ENCODE peak calls at places on chromosomes 3 and 15, in five cellular contexts. Q is H9, G is H1, J is IMR-90, B is neuronal stem cell. K is an unnamed sample.

GRCh38 chr3:66499881-66500574 is 794 bp downstream of the LRIG1 start:
- DNase-seq in Q (no peak), G (no peak), J (peak), B (no peak), K (no peak)

GRCh38 chr3:61331937-61332590 is 80.8 kb upstream of the FHIT start:
- DNase-seq in Q (peak), G (no peak), J (no peak), B (peak), K (peak)

GRCh38 chr15:59410448-59410896 is 27.5 kb upstream of the FAM81A start:
- DNase-seq in Q (no peak), G (no peak), J (no peak), B (no peak), K (no peak)

GRCh38 chr15:28977377-28978010 is 91.7 kb downstream of the APBA2 start:
- DNase-seq in Q (no peak), G (peak), J (peak), B (no peak), K (peak)

GRCh38 chr3:11774296-11774877 is 72.3 kb downstream of the TAMM41 start:
- DNase-seq in Q (peak), G (peak), J (peak), B (peak), K (peak)

GRCh38 chr3:129688310-129688895 is 81.9 kb upstream of the PLXND1 start:
- DNase-seq in Q (peak), G (peak), J (peak), B (peak), K (peak)

GRCh38 chr15:35701402-35702046 is 155.6 kb upstream of the DPH6 start:
- DNase-seq in Q (no peak), G (no peak), J (no peak), B (no peak), K (no peak)

GRCh38 chr3:70358978-70359580 is 46.6 kb upstream of the MDFIC2 start:
- DNase-seq in Q (no peak), G (no peak), J (peak), B (peak), K (peak)

GRCh38 chr3:9916734-9917680 is at the start of gene IL17RC:
- DNase-seq in Q (peak), G (peak), J (peak), B (no peak), K (peak)

GRCh38 chr3:116238863-116239262 is 206.4 kb downstream of the LSAMP start:
- DNase-seq in Q (no peak), G (no peak), J (peak), B (no peak), K (no peak)

GRCh38 chr15:49844390-49844789 is 223.5 kb downstream of the DTWD1 start:
- DNase-seq in Q (no peak), G (no peak), J (no peak), B (no peak), K (no peak)

GRCh38 chr3:58495101-58495500 is 3.2 kb downstream of the KCTD6 start:
- DNase-seq in Q (no peak), G (no peak), J (peak), B (no peak), K (no peak)

GRCh38 chr3:178393833-178394232 is 142.4 kb upstream of the KCNMB2 start:
- DNase-seq in Q (no peak), G (no peak), J (peak), B (no peak), K (peak)

GRCh38 chr15:38538328-38539007 is 26.1 kb downstream of the RASGRP1 start:
- DNase-seq in Q (no peak), G (no peak), J (no peak), B (no peak), K (no peak)

GRCh38 chr15:80072285-80072684 is 12.8 kb downstream of the ZFAND6 start:
- DNase-seq in Q (no peak), G (no peak), J (peak), B (peak), K (peak)

GRCh38 chr3:93906245-93906644 is 67.5 kb downstream of the PROS1 start:
- DNase-seq in Q (no peak), G (no peak), J (no peak), B (no peak), K (no peak)

GRCh38 chr3:116059421-116060096 is 385.7 kb downstream of the LSAMP start:
- DNase-seq in Q (peak), G (peak), J (peak), B (no peak), K (peak)

DNA sequence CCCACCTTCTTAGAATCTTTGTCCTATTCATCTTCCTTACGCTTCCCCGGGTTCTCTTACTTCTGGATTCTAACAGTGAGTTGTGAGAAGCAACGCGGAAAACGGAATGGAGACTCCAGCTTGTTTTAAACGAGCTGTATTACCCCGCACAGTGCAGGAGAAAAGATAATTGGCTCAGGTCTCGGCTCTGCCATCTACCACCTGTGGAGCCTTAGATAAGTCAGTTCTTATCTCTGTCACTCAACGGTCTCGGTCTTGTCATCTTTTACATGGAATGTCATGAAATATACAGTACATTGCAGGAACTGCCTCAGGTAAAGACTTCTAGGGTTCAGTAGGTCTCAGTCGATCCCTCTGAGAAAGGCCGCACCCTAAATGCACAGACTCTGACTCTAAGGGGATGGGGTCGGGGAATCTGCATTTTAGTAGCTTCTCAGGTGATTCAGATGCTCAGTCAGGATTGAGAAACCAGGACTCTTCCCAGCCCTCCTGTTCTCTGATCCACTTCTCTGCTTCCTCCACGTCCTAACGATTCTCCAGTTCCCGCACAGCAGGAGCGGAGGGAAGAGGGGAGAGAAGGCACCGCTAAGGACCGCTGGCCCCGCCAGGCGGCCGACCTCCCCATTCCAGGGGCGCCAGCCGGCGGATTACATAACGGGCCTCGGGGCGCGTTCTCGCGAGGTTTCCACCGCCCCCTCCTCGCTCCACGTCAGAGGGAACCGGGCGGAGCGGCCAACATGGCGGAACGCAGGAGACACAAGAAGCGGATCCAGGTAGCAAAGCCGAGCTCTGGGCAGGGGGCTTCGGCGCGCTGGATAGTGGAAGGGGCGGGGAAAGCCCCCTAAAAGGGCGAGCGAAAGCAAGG is at the start of gene SEC62:
- DNase-seq in Q (peak), G (peak), J (peak), B (peak), K (peak)
- H3K4ac ChIP-seq in Q (no peak), G (peak), J (peak), B (no peak), K (peak)

GRCh38 chr15:101242160-101242998 is 9.5 kb downstream of the CHSY1 start:
- DNase-seq in Q (no peak), G (no peak), J (peak), B (no peak), K (no peak)
- H3K9ac ChIP-seq in Q (no peak), G (no peak), J (no peak), B (no peak), K (no peak)

GRCh38 chr3:149815728-149816127 is 2.7 kb downstream of the RNF13 start:
- DNase-seq in Q (no peak), G (no peak), J (no peak), B (no peak), K (no peak)

GRCh38 chr3:149815318-149815717 is 2.3 kb downstream of the RNF13 start:
- DNase-seq in Q (no peak), G (no peak), J (no peak), B (no peak), K (no peak)

GRCh38 chr3:149812165-149812605 is 830 bp upstream of the RNF13 start:
- DNase-seq in Q (no peak), G (no peak), J (no peak), B (no peak), K (no peak)

GRCh38 chr3:149812606-149813366 is at the start of gene RNF13:
- DNase-seq in Q (peak), G (peak), J (peak), B (peak), K (peak)

GRCh38 chr3:149813367-149814281 is 609 bp downstream of the RNF13 start:
- DNase-seq in Q (peak), G (no peak), J (peak), B (peak), K (peak)
- H3K4ac ChIP-seq in Q (no peak), G (peak), J (peak), B (no peak), K (no peak)

GRCh38 chr15:77992356-77993222 is 84.9 kb downstream of the TBC1D2B start:
- DNase-seq in Q (no peak), G (no peak), J (no peak), B (no peak), K (no peak)
- H3K9ac ChIP-seq in Q (no peak), G (no peak), J (no peak), B (no peak), K (no peak)

DNA sequence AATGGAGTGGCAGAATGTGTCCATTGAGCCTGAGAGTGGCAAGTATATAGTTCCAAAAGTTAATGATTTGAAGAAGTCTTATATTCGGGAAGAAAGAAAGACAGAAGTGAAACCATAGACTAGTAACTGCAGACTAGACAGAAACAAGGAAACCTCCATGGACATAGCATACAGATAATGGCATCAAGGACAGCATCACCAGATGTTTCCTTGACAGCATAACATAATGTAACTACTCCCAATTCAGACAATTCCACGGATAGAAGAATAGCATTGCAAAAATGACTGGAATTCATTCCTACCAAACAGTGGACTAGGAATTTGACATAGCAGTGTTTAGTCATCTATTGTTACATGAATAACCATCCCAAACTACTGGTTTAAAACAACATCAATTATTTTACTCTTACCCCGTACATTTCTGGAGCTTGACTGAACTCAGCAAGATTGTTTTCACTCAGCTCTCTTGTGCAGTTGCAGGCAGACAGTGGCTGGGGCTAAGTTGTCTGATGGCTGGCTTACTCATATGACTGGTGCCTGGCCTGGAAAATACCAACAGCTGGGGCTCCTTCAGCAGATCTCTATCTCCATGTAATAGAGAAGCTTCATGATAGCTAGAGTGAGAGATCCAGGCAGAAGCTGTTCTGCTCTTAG is 109.7 kb upstream of the GADL1 start:
- DNase-seq in Q (no peak), G (no peak), J (peak), B (no peak), K (no peak)
- H3K4ac ChIP-seq in Q (no peak), G (no peak), J (no peak), B (no peak), K (no peak)

GRCh38 chr3:99881121-99881524 is 63.5 kb downstream of the CMSS1 start:
- DNase-seq in Q (no peak), G (no peak), J (no peak), B (no peak), K (no peak)
- H3K9ac ChIP-seq in Q (no peak), G (no peak), J (no peak), B (no peak), K (no peak)

GRCh38 chr3:46946416-46946815 is 30.1 kb downstream of the CCDC12 start:
- DNase-seq in Q (no peak), G (no peak), J (no peak), B (no peak), K (no peak)
- H3K4ac ChIP-seq in Q (no peak), G (no peak), J (no peak), B (no peak), K (no peak)

DNA sequence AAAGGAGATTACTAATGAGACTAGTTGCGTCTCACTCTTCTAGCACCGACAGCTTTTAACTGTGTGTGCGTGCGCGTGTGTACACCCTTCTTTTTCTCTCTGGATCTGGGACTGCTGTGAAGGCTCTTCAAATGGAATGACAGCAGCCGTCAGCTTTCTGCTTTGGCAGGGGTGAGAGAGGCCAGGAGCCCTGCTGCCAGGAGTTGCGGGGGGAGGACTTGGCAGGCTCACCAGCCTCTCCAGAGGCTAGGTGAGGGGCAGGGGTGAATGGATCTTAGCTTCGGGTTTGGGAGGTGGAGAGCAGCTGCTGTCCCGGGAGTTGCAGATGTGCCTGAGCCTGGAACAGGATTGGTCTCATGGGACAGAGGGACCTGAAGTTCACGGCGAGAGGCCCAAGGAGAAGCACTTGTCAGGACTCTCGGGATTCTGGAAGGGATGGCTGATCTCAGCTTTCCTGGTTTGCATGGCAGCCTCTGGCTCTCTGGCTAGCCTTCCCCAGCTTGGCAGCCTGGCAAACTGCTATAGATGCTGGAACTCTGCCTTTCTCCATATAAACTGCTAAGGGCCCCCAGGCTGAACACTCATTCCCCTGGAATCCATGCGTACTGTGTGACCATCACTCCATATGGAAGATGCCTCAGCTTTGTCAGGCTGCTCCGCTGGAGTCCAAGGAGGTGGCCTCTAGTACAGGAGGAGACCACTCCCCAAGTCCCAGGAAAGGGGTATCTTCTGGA is 16.6 kb downstream of the TEX264 start:
- DNase-seq in Q (no peak), G (no peak), J (peak), B (no peak), K (no peak)
- H3K9ac ChIP-seq in Q (no peak), G (no peak), J (no peak), B (no peak), K (no peak)

K was measured in mesendoderm.